ENCODE peak calls at places on chromosomes 7 and 10, in eight cellular contexts. One of them, this sample, is unnamed.

GRCh38 chr7:2880882-2881281 is 36.8 kb upstream of the GNA12 start:
- DNase-seq in PC-3: no peak
- DNase-seq in lower lobe of right lung: no peak
- DNase-seq in tibial nerve: no peak
- DNase-seq in skeletal muscle cell: no peak
- DNase-seq in neuronal stem cell: no peak
- DNase-seq in fibroblast of pulmonary artery: peak; percentile 13
- DNase-seq in thoracic aorta: no peak
- DNase-seq in this sample: no peak

GRCh38 chr7:37982423-37982822 is 62.0 kb downstream of the EPDR1 start:
- DNase-seq in PC-3: no peak
- DNase-seq in lower lobe of right lung: no peak
- DNase-seq in tibial nerve: no peak
- DNase-seq in skeletal muscle cell: no peak
- DNase-seq in neuronal stem cell: no peak
- DNase-seq in fibroblast of pulmonary artery: no peak
- DNase-seq in thoracic aorta: no peak
- DNase-seq in this sample: peak; percentile 59

GRCh38 chr7:19376591-19376990 is 231.4 kb upstream of the FERD3L start:
- DNase-seq in PC-3: no peak
- DNase-seq in lower lobe of right lung: no peak
- DNase-seq in tibial nerve: no peak
- DNase-seq in skeletal muscle cell: no peak
- DNase-seq in neuronal stem cell: no peak
- DNase-seq in fibroblast of pulmonary artery: peak; percentile 16
- DNase-seq in thoracic aorta: no peak
- DNase-seq in this sample: no peak

GRCh38 chr7:45576249-45576929 is 2.2 kb downstream of the ADCY1 start:
- DNase-seq in PC-3: no peak
- DNase-seq in lower lobe of right lung: no peak
- DNase-seq in tibial nerve: no peak
- DNase-seq in skeletal muscle cell: no peak
- DNase-seq in neuronal stem cell: no peak
- DNase-seq in fibroblast of pulmonary artery: no peak
- DNase-seq in thoracic aorta: no peak
- DNase-seq in this sample: peak; percentile 5

GRCh38 chr7:135342887-135343286 is 109.2 kb downstream of the STRA8 start:
- DNase-seq in PC-3: no peak
- DNase-seq in lower lobe of right lung: no peak
- DNase-seq in tibial nerve: no peak
- DNase-seq in skeletal muscle cell: no peak
- DNase-seq in neuronal stem cell: no peak
- DNase-seq in fibroblast of pulmonary artery: no peak
- DNase-seq in thoracic aorta: no peak
- DNase-seq in this sample: no peak

GRCh38 chr10:130757271-130757670 is 554.2 kb downstream of the TCERG1L start:
- DNase-seq in PC-3: no peak
- DNase-seq in lower lobe of right lung: no peak
- DNase-seq in tibial nerve: no peak
- DNase-seq in skeletal muscle cell: no peak
- DNase-seq in neuronal stem cell: no peak
- DNase-seq in fibroblast of pulmonary artery: no peak
- DNase-seq in thoracic aorta: no peak
- DNase-seq in this sample: no peak

GRCh38 chr10:784759-785538 is 95.5 kb upstream of the DIP2C start:
- DNase-seq in PC-3: peak; percentile 64
- DNase-seq in lower lobe of right lung: peak; percentile 57
- DNase-seq in tibial nerve: no peak
- DNase-seq in skeletal muscle cell: peak; percentile 50
- DNase-seq in neuronal stem cell: peak; percentile 49
- DNase-seq in fibroblast of pulmonary artery: peak; percentile 74
- DNase-seq in thoracic aorta: peak; percentile 44
- DNase-seq in this sample: peak; percentile 20

GRCh38 chr10:86073199-86073977 is 293.2 kb downstream of the GRID1 start:
- DNase-seq in PC-3: no peak
- DNase-seq in lower lobe of right lung: no peak
- DNase-seq in tibial nerve: no peak
- DNase-seq in skeletal muscle cell: no peak
- DNase-seq in neuronal stem cell: no peak
- DNase-seq in fibroblast of pulmonary artery: no peak
- DNase-seq in thoracic aorta: no peak
- DNase-seq in this sample: no peak

GRCh38 chr7:124459101-124460052 is 306.2 kb downstream of the GPR37 start:
- DNase-seq in PC-3: no peak
- DNase-seq in lower lobe of right lung: no peak
- DNase-seq in tibial nerve: no peak
- DNase-seq in skeletal muscle cell: peak; percentile 8
- DNase-seq in neuronal stem cell: no peak
- DNase-seq in fibroblast of pulmonary artery: peak; percentile 3
- DNase-seq in thoracic aorta: no peak
- DNase-seq in this sample: no peak

GRCh38 chr10:42888504-42889095 is 106.0 kb downstream of the BMS1 start:
- DNase-seq in PC-3: no peak
- DNase-seq in lower lobe of right lung: no peak
- DNase-seq in tibial nerve: no peak
- DNase-seq in skeletal muscle cell: no peak
- DNase-seq in neuronal stem cell: no peak
- DNase-seq in fibroblast of pulmonary artery: peak; percentile 10
- DNase-seq in thoracic aorta: no peak
- DNase-seq in this sample: no peak

GRCh38 chr7:98831641-98832221 is 38.1 kb downstream of the TMEM130 start:
- DNase-seq in PC-3: peak; percentile 25
- DNase-seq in lower lobe of right lung: peak; percentile 55
- DNase-seq in tibial nerve: no peak
- DNase-seq in skeletal muscle cell: no peak
- DNase-seq in neuronal stem cell: no peak
- DNase-seq in fibroblast of pulmonary artery: peak; percentile 33
- DNase-seq in thoracic aorta: no peak
- DNase-seq in this sample: no peak

GRCh38 chr10:106506509-106507265 is 657.8 kb downstream of the SORCS1 start:
- DNase-seq in PC-3: peak; percentile 85
- DNase-seq in lower lobe of right lung: no peak
- DNase-seq in tibial nerve: no peak
- DNase-seq in skeletal muscle cell: no peak
- DNase-seq in neuronal stem cell: no peak
- DNase-seq in fibroblast of pulmonary artery: peak; percentile 58
- DNase-seq in thoracic aorta: no peak
- DNase-seq in this sample: no peak

GRCh38 chr10:7484456-7485266 is 73.8 kb upstream of the SFMBT2 start:
- DNase-seq in PC-3: no peak
- DNase-seq in lower lobe of right lung: no peak
- DNase-seq in tibial nerve: no peak
- DNase-seq in skeletal muscle cell: no peak
- DNase-seq in neuronal stem cell: no peak
- DNase-seq in fibroblast of pulmonary artery: no peak
- DNase-seq in thoracic aorta: no peak
- DNase-seq in this sample: no peak

GRCh38 chr10:57979466-57979865 is 288.2 kb downstream of the IPMK start:
- DNase-seq in PC-3: no peak
- DNase-seq in lower lobe of right lung: no peak
- DNase-seq in tibial nerve: no peak
- DNase-seq in skeletal muscle cell: peak; percentile 54
- DNase-seq in neuronal stem cell: no peak
- DNase-seq in fibroblast of pulmonary artery: peak; percentile 27
- DNase-seq in thoracic aorta: no peak
- DNase-seq in this sample: no peak

GRCh38 chr7:2726316-2727018 is 38.5 kb downstream of the AMZ1 start:
- DNase-seq in PC-3: no peak
- DNase-seq in lower lobe of right lung: peak; percentile 22
- DNase-seq in tibial nerve: peak; percentile 10
- DNase-seq in skeletal muscle cell: no peak
- DNase-seq in neuronal stem cell: no peak
- DNase-seq in fibroblast of pulmonary artery: no peak
- DNase-seq in thoracic aorta: no peak
- DNase-seq in this sample: no peak

GRCh38 chr7:143372070-143372469 is 9.1 kb upstream of the ZYX start:
- DNase-seq in PC-3: peak; percentile 81
- DNase-seq in lower lobe of right lung: peak; percentile 73
- DNase-seq in tibial nerve: peak; percentile 49
- DNase-seq in skeletal muscle cell: no peak
- DNase-seq in neuronal stem cell: no peak
- DNase-seq in fibroblast of pulmonary artery: peak; percentile 55
- DNase-seq in thoracic aorta: no peak
- DNase-seq in this sample: no peak

GRCh38 chr7:40839881-40840280 is 705.1 kb downstream of the SUGCT start:
- DNase-seq in PC-3: no peak
- DNase-seq in lower lobe of right lung: no peak
- DNase-seq in tibial nerve: no peak
- DNase-seq in skeletal muscle cell: no peak
- DNase-seq in neuronal stem cell: no peak
- DNase-seq in fibroblast of pulmonary artery: peak; percentile 60
- DNase-seq in thoracic aorta: no peak
- DNase-seq in this sample: no peak

DNA sequence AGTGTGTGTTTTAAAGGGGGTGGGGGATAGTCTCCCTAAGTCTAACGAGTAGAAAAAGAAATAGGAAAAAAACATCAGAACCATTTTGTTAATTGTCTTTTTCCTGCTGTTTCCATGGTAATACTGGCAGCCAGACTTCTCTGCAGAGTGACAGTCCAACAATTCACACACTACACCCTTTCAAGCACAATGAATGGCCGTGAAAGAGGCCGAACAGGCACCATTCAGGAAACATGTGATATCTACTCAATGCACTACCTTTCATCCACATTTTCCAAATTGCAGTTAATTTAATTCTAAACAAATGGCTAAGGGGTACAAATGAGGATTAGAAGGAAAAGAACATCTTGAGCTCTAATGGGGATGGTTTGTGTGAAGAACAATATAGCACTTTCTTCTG is 358.5 kb upstream of the ANKRD30A start:
- DNase-seq in PC-3: no peak
- DNase-seq in lower lobe of right lung: no peak
- DNase-seq in tibial nerve: no peak
- DNase-seq in skeletal muscle cell: no peak
- DNase-seq in neuronal stem cell: peak; percentile 66
- DNase-seq in fibroblast of pulmonary artery: no peak
- DNase-seq in thoracic aorta: no peak
- DNase-seq in this sample: no peak
- H3K4me3 ChIP-seq in PC-3: no peak overlapping the region
- H3K4me3 ChIP-seq in lower lobe of right lung: no peak overlapping the region
- H3K4me3 ChIP-seq in tibial nerve: no peak overlapping the region
- H3K4me3 ChIP-seq in skeletal muscle cell: no peak overlapping the region
- H3K4me3 ChIP-seq in neuronal stem cell: no peak overlapping the region
- H3K4me3 ChIP-seq in fibroblast of pulmonary artery: no peak overlapping the region
- H3K4me3 ChIP-seq in thoracic aorta: no peak overlapping the region
- H3K4me3 ChIP-seq in this sample: no peak overlapping the region

DNA sequence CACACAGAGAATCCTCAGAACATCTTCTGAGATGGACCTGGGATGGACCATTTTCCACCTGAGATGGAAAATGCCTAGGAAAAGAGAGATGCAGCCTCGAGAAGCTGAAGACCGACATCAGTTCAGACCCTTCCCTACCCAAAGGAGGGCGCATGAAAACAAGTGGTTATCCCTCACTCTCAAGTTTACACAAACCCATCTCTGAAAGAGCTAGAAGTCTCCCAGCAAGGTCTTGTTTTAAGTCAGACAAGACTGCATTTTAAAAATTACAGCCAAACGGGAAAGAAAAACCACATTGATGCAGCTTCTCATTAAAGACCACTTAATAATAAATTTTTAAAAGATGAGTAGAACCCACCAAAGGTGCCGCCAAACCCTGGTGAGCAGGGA is 1.3 kb downstream of the RAPGEF5 start:
- DNase-seq in PC-3: no peak
- DNase-seq in lower lobe of right lung: no peak
- DNase-seq in tibial nerve: no peak
- DNase-seq in skeletal muscle cell: no peak
- DNase-seq in neuronal stem cell: no peak
- DNase-seq in fibroblast of pulmonary artery: no peak
- DNase-seq in thoracic aorta: no peak
- DNase-seq in this sample: no peak
- H3K4me3 ChIP-seq in PC-3: peak overlapping the region; percentile 74
- H3K4me3 ChIP-seq in lower lobe of right lung: peak overlapping the region; percentile 58
- H3K4me3 ChIP-seq in tibial nerve: peak overlapping the region; percentile 54
- H3K4me3 ChIP-seq in skeletal muscle cell: no peak overlapping the region
- H3K4me3 ChIP-seq in neuronal stem cell: no peak overlapping the region
- H3K4me3 ChIP-seq in fibroblast of pulmonary artery: no peak overlapping the region
- H3K4me3 ChIP-seq in thoracic aorta: no peak overlapping the region
- H3K4me3 ChIP-seq in this sample: no peak overlapping the region

DNA sequence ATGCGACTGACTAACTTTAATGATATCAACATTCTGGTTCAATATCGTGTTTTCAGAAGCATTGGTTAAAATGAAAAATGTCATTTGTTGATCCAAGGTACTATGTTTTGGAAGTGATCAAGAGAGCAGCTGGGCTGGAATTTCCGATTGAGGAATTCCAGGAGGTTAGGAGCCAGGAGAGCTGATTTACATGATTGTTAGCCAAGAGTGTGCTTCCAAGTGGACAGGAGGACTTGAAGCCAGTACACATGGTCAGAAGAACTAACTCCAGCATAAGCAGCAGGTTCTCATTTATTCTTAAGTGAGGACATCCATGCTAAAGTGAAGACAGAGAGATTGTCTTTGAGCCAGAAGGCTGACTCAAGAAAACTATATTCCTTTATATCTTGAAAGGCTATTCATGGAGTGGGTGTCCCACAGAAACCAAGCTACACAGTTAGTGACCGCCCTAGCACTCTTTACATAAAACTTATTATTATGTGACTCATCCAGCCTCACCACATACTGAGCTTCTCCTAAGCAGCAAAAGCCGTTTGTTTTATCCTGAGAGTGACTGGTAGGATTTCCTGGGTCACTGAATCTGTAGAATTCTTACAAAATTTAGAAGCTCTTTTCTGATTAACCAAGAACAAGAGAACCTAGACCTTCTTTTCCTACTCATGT is 56.7 kb upstream of the SEMA3A start:
- DNase-seq in PC-3: peak; percentile 89
- DNase-seq in lower lobe of right lung: no peak
- DNase-seq in tibial nerve: no peak
- DNase-seq in skeletal muscle cell: peak; percentile 85
- DNase-seq in neuronal stem cell: no peak
- DNase-seq in fibroblast of pulmonary artery: peak; percentile 54
- DNase-seq in thoracic aorta: no peak
- DNase-seq in this sample: peak; percentile 91
- H3K4me3 ChIP-seq in PC-3: no peak overlapping the region
- H3K4me3 ChIP-seq in lower lobe of right lung: no peak overlapping the region
- H3K4me3 ChIP-seq in tibial nerve: no peak overlapping the region
- H3K4me3 ChIP-seq in skeletal muscle cell: no peak overlapping the region
- H3K4me3 ChIP-seq in neuronal stem cell: no peak overlapping the region
- H3K4me3 ChIP-seq in fibroblast of pulmonary artery: no peak overlapping the region
- H3K4me3 ChIP-seq in thoracic aorta: no peak overlapping the region
- H3K4me3 ChIP-seq in this sample: no peak overlapping the region

GRCh38 chr10:71846816-71847215 is 4.2 kb downstream of the PSAP start:
- DNase-seq in PC-3: no peak
- DNase-seq in lower lobe of right lung: peak; percentile 53
- DNase-seq in tibial nerve: no peak
- DNase-seq in skeletal muscle cell: no peak
- DNase-seq in neuronal stem cell: no peak
- DNase-seq in fibroblast of pulmonary artery: no peak
- DNase-seq in thoracic aorta: no peak
- DNase-seq in this sample: no peak
- H3K4me3 ChIP-seq in PC-3: no peak overlapping the region
- H3K4me3 ChIP-seq in lower lobe of right lung: peak overlapping the region; percentile 20
- H3K4me3 ChIP-seq in tibial nerve: no peak overlapping the region
- H3K4me3 ChIP-seq in skeletal muscle cell: no peak overlapping the region
- H3K4me3 ChIP-seq in neuronal stem cell: no peak overlapping the region
- H3K4me3 ChIP-seq in fibroblast of pulmonary artery: no peak overlapping the region
- H3K4me3 ChIP-seq in thoracic aorta: no peak overlapping the region
- H3K4me3 ChIP-seq in this sample: no peak overlapping the region

GRCh38 chr10:126423779-126424491 is 35.7 kb upstream of the ADAM12 start:
- DNase-seq in PC-3: no peak
- DNase-seq in lower lobe of right lung: no peak
- DNase-seq in tibial nerve: no peak
- DNase-seq in skeletal muscle cell: no peak
- DNase-seq in neuronal stem cell: no peak
- DNase-seq in fibroblast of pulmonary artery: no peak
- DNase-seq in thoracic aorta: no peak
- DNase-seq in this sample: no peak
- H3K4me3 ChIP-seq in PC-3: no peak overlapping the region
- H3K4me3 ChIP-seq in lower lobe of right lung: no peak overlapping the region
- H3K4me3 ChIP-seq in tibial nerve: no peak overlapping the region
- H3K4me3 ChIP-seq in skeletal muscle cell: no peak overlapping the region
- H3K4me3 ChIP-seq in neuronal stem cell: peak overlapping the region; percentile 32
- H3K4me3 ChIP-seq in fibroblast of pulmonary artery: no peak overlapping the region
- H3K4me3 ChIP-seq in thoracic aorta: no peak overlapping the region
- H3K4me3 ChIP-seq in this sample: no peak overlapping the region

GRCh38 chr10:101131962-101132635 is 999 bp downstream of the TLX1 start:
- DNase-seq in PC-3: no peak
- DNase-seq in lower lobe of right lung: no peak
- DNase-seq in tibial nerve: no peak
- DNase-seq in skeletal muscle cell: no peak
- DNase-seq in neuronal stem cell: no peak
- DNase-seq in fibroblast of pulmonary artery: no peak
- DNase-seq in thoracic aorta: no peak
- DNase-seq in this sample: no peak
- H3K4me3 ChIP-seq in PC-3: no peak overlapping the region
- H3K4me3 ChIP-seq in lower lobe of right lung: peak overlapping the region; percentile 28
- H3K4me3 ChIP-seq in tibial nerve: no peak overlapping the region
- H3K4me3 ChIP-seq in skeletal muscle cell: no peak overlapping the region
- H3K4me3 ChIP-seq in neuronal stem cell: no peak overlapping the region
- H3K4me3 ChIP-seq in fibroblast of pulmonary artery: no peak overlapping the region
- H3K4me3 ChIP-seq in thoracic aorta: peak overlapping the region; percentile 65
- H3K4me3 ChIP-seq in this sample: no peak overlapping the region